ENCODE peak calls at places on chromosomes 12 and 14, in five cellular contexts. Y is stomach, E is ovary, X is tibial nerve, K is HepG2. Q is an unnamed sample.

GRCh38 chr14:95609398-95609990 is 74.6 kb downstream of the GLRX5 start:
- DNase-seq in Y (peak; percentile 51), E (peak; percentile 28), X (no peak), K (peak; percentile 39), Q (no peak)

GRCh38 chr12:96136720-96137378 is 57.3 kb upstream of the ELK3 start:
- DNase-seq in Y (no peak), E (no peak), X (no peak), K (no peak), Q (no peak)

GRCh38 chr14:91361236-91361811 is 56.3 kb downstream of the CCDC88C start:
- DNase-seq in Y (no peak), E (no peak), X (no peak), K (peak; percentile 61), Q (peak; percentile 91)

GRCh38 chr14:65019944-65020566 is 33.4 kb downstream of the FNTB start:
- DNase-seq in Y (peak; percentile 41), E (no peak), X (no peak), K (peak; percentile 85), Q (no peak)

GRCh38 chr12:48157016-48157888 is at the start of gene ASB8:
- DNase-seq in Y (peak; percentile 99), E (peak; percentile 99), X (peak; percentile 97), K (peak; percentile 98), Q (peak; percentile 99)

GRCh38 chr14:20417250-20418186 is 4.2 kb upstream of the TEP1 start:
- DNase-seq in Y (no peak), E (no peak), X (no peak), K (peak; percentile 65), Q (no peak)

GRCh38 chr14:91281346-91281745 is 36.8 kb upstream of the GPR68 start:
- DNase-seq in Y (no peak), E (no peak), X (no peak), K (no peak), Q (no peak)

GRCh38 chr14:38217538-38217937 is 9.8 kb downstream of the SSTR1 start:
- DNase-seq in Y (no peak), E (no peak), X (no peak), K (no peak), Q (no peak)

GRCh38 chr12:22855456-22855855 is 230.5 kb downstream of the ETNK1 start:
- DNase-seq in Y (no peak), E (no peak), X (no peak), K (no peak), Q (no peak)

GRCh38 chr14:59337151-59337611 is 128.0 kb downstream of the GPR135 start:
- DNase-seq in Y (peak; percentile 29), E (peak; percentile 41), X (peak; percentile 29), K (no peak), Q (no peak)

GRCh38 chr12:6336079-6336858 is 5.6 kb downstream of the TNFRSF1A start:
- DNase-seq in Y (peak; percentile 90), E (peak; percentile 97), X (peak; percentile 88), K (peak; percentile 94), Q (peak; percentile 81)

GRCh38 chr12:77888611-77889010 is 57.9 kb downstream of the NAV3 start:
- DNase-seq in Y (no peak), E (no peak), X (no peak), K (peak; percentile 27), Q (no peak)

GRCh38 chr12:2697057-2697456 is 97.7 kb upstream of the FKBP4 start:
- DNase-seq in Y (no peak), E (no peak), X (no peak), K (no peak), Q (no peak)

GRCh38 chr12:93042283-93042682 is 113.2 kb upstream of the EEA1 start:
- DNase-seq in Y (no peak), E (no peak), X (no peak), K (no peak), Q (no peak)

GRCh38 chr12:34397591-34398365 is 375.5 kb downstream of the ALG10 start:
- DNase-seq in Y (peak; percentile 17), E (peak; percentile 1), X (peak; percentile 4), K (no peak), Q (peak; percentile 16)

GRCh38 chr14:87148655-87149054 is 844.3 kb downstream of the GALC start:
- DNase-seq in Y (no peak), E (no peak), X (no peak), K (no peak), Q (no peak)

GRCh38 chr12:34599530-34600513 is 577.5 kb downstream of the ALG10 start:
- DNase-seq in Y (no peak), E (no peak), X (no peak), K (no peak), Q (peak; percentile 23)

GRCh38 chr12:25497021-25497420 is 56.1 kb downstream of the LMNTD1 start:
- DNase-seq in Y (no peak), E (no peak), X (no peak), K (no peak), Q (no peak)

GRCh38 chr12:55682087-55682796 is 25.5 kb downstream of the ITGA7 start:
- DNase-seq in Y (no peak), E (no peak), X (no peak), K (peak; percentile 41), Q (no peak)

GRCh38 chr14:101763941-101764709 is 2.6 kb downstream of the PPP2R5C start:
- DNase-seq in Y (no peak), E (no peak), X (no peak), K (no peak), Q (peak; percentile 75)

GRCh38 chr12:60494249-60494648 is 898.4 kb downstream of the SLC16A7 start:
- DNase-seq in Y (no peak), E (no peak), X (no peak), K (peak; percentile 32), Q (no peak)

GRCh38 chr12:12086975-12087692 is 16.4 kb downstream of the BCL2L14 start:
- DNase-seq in Y (no peak), E (no peak), X (no peak), K (no peak), Q (no peak)

GRCh38 chr12:14782756-14783155 is 20.5 kb downstream of the WBP11 start:
- DNase-seq in Y (no peak), E (no peak), X (no peak), K (no peak), Q (no peak)

GRCh38 chr12:67698711-67699603 is 50.4 kb downstream of the DYRK2 start:
- DNase-seq in Y (no peak), E (no peak), X (no peak), K (no peak), Q (no peak)

GRCh38 chr14:64958743-64959142 is 13.4 kb downstream of the RAB15 start:
- DNase-seq in Y (no peak), E (no peak), X (no peak), K (no peak), Q (no peak)

GRCh38 chr12:110619534-110619953 is 5.6 kb downstream of the TCTN1 start:
- DNase-seq in Y (no peak), E (no peak), X (no peak), K (no peak), Q (no peak)

GRCh38 chr12:12133259-12133658 is 62.5 kb downstream of the BCL2L14 start:
- DNase-seq in Y (no peak), E (no peak), X (no peak), K (no peak), Q (no peak)

GRCh38 chr12:88993655-88994054 is 358.6 kb downstream of the DUSP6 start:
- DNase-seq in Y (no peak), E (no peak), X (no peak), K (peak; percentile 36), Q (no peak)

GRCh38 chr14:102565959-102566358 is 26.5 kb upstream of the RCOR1 start:
- DNase-seq in Y (no peak), E (no peak), X (no peak), K (no peak), Q (no peak)

GRCh38 chr12:25653487-25654175 is 100.5 kb upstream of the LMNTD1 start:
- DNase-seq in Y (no peak), E (no peak), X (no peak), K (no peak), Q (peak; percentile 27)

GRCh38 chr12:78732481-78732880 is 132.1 kb upstream of the SYT1 start:
- DNase-seq in Y (no peak), E (no peak), X (no peak), K (no peak), Q (no peak)

GRCh38 chr12:132333766-132334165 is 4.4 kb upstream of the GALNT9 start:
- DNase-seq in Y (no peak), E (no peak), X (no peak), K (no peak), Q (no peak)

GRCh38 chr12:132336451-132337413 is 7.3 kb upstream of the GALNT9 start:
- DNase-seq in Y (no peak), E (no peak), X (no peak), K (no peak), Q (peak; percentile 69)

GRCh38 chr12:132333273-132333672 is 3.9 kb upstream of the GALNT9 start:
- DNase-seq in Y (no peak), E (no peak), X (no peak), K (no peak), Q (no peak)

GRCh38 chr12:132337557-132337956 is 8.2 kb upstream of the GALNT9 start:
- DNase-seq in Y (no peak), E (no peak), X (no peak), K (no peak), Q (no peak)

GRCh38 chr12:132335179-132335756 is 5.9 kb upstream of the GALNT9 start:
- DNase-seq in Y (no peak), E (no peak), X (no peak), K (no peak), Q (no peak)
- H3K27me3 ChIP-seq in Y (peaks cover 99% of the 10 kb centered on the region), E (no peaks in the 10 kb centered on the region), X (peaks cover 37% of the 10 kb centered on the region), K (peaks cover 19% of the 10 kb centered on the region), Q (no peaks in the 10 kb centered on the region)

GRCh38 chr12:19671695-19672094 is 232.4 kb downstream of the AEBP2 start:
- DNase-seq in Y (no peak), E (no peak), X (no peak), K (no peak), Q (no peak)
- TF ChIP-seq EP300 in Y (no peak), E (no peak), X (no peak), K (no peak), Q (no peak)

DNA sequence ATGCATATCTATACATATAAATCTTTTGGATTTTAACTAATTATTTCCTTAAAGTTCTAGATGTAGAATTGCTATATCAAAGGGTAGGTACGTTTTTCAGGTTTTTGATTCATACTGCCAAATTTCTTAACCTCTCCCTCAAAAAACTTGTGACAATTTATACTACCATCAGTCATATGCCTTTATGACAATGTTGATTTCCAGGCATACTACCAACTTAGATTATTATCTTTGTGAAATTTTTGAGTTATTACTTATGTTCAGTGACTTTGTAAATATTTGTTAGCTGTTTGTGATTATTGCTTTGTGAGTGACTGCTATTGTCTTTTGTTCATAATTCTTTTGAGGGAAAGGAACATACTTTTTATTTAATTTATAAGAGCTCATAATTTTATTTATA is 107.0 kb downstream of the SLC38A6 start:
- DNase-seq in Y (no peak), E (no peak), X (no peak), K (no peak), Q (no peak)
- H3K27ac ChIP-seq in Y (no peak overlapping the region), E (no peak overlapping the region), X (no peak overlapping the region), K (no peak overlapping the region), Q (no peak overlapping the region)

DNA sequence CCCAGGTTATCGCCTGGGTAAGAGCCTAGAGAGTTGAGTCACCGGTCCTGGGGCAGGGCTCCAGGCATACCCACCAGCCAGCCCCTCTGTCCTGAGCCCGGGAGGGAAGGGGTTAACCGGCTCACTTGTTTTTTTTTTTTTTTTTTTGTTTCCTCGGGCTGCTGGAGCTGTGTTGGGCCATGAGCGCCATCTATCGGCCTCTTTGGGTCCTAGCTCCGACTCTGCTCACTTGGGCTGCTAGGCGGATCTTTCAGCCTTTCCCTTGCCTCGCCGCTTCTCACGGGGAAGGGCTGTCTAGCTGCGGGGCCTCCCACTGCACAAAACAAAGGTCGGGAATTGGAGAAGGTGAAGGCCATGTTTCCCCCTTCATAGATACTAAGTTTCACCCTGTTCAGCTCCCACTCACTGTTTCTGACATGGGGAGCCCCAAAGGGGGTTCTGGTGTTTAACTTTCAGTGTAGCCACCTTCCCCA is 2.8 kb upstream of the SMUG1 start:
- DNase-seq in Y (peak; percentile 87), E (peak; percentile 88), X (peak; percentile 76), K (peak; percentile 78), Q (no peak)
- H3K27me3 ChIP-seq in Y (peaks cover 49% of the 10 kb centered on the region), E (no peaks in the 10 kb centered on the region), X (peaks cover 6% of the 10 kb centered on the region), K (no peaks in the 10 kb centered on the region), Q (no peaks in the 10 kb centered on the region)